ENCODE peak calls at places on chromosomes 4 and X, in eight cellular contexts. I, W, B, A, T, G, N and H are unnamed samples.

GRCh38 chr4:188168621-188169020 is 29.4 kb downstream of the TRIML1 start:
- DNase-seq in A (no peak), B (no peak), N (no peak), T (no peak), W (no peak), G (no peak), I (no peak), H (no peak)

GRCh38 chr4:176436500-176436973 is 116.8 kb downstream of the SPCS3 start:
- DNase-seq in W (no peak), T (no peak), A (no peak), I (peak), N (no peak), G (no peak), B (no peak), H (no peak)

GRCh38 chrX:71909956-71910355 is 689 bp upstream of the NHSL2 start:
- DNase-seq in B (peak), W (no peak), G (no peak), N (peak), I (no peak), A (peak), T (peak), H (peak)

GRCh38 chrX:118432799-118433198 is 62.8 kb upstream of the DOCK11 start:
- DNase-seq in N (no peak), T (no peak), W (no peak), I (no peak), B (no peak), G (no peak), A (no peak), H (no peak)

GRCh38 chrX:66863721-66864120 is 224.8 kb upstream of the EDA2R start:
- DNase-seq in G (no peak), B (no peak), T (no peak), A (no peak), N (no peak), W (peak), I (no peak), H (no peak)

GRCh38 chrX:9368262-9368661 is 96.6 kb upstream of the TBL1X start:
- DNase-seq in N (no peak), G (no peak), B (no peak), A (no peak), T (no peak), W (no peak), I (no peak), H (no peak)

GRCh38 chr4:1419708-1420107 is 13.5 kb upstream of the NKX1-1 start:
- DNase-seq in W (no peak), I (no peak), N (no peak), B (no peak), G (no peak), A (no peak), T (no peak), H (no peak)

GRCh38 chr4:27894951-27895350 is 1034.3 kb downstream of the STIM2 start:
- DNase-seq in N (no peak), I (no peak), W (no peak), B (no peak), G (no peak), T (no peak), A (no peak), H (no peak)

GRCh38 chr4:37685211-37685725 is 908 bp downstream of the RELL1 start:
- DNase-seq in I (no peak), W (no peak), B (no peak), N (no peak), G (no peak), A (no peak), T (peak), H (no peak)

GRCh38 chrX:9786839-9787635 is 808 bp downstream of the SHROOM2 start:
- DNase-seq in T (peak), N (peak), G (no peak), B (peak), W (no peak), I (no peak), A (no peak), H (no peak)

DNA sequence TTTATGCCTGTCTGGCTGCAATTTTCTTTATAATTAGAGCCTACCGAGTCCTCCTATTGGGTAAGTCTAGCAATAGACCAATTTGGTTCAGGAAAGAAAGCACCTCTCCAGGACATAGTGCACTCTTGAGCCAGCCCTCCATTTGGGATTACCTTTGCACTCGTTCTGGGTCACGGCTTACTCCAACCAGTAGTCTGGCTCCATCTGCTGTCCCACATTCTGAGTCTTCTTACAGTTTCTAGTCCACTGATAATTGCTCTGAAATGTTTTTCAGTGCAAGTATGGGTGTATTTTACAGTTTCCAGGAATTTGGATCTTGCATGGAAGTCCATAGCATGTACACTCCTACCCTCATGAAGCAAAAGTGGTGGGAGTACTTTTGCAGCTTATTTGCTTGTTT is 34.8 kb upstream of the USP51 start:
- DNase-seq in A (no peak), W (no peak), I (no peak), G (no peak), B (no peak), T (peak), N (no peak), H (no peak)
- TF ChIP-seq CTCF in A (no peak), W (no peak), I (no peak), G (no peak), B (peak), T (peak), N (no peak), H (no peak)

GRCh38 chr4:88818650-88819470 is 121.2 kb upstream of the NAP1L5 start:
- DNase-seq in A (no peak), I (peak), T (peak), N (peak), B (peak), W (peak), G (peak), H (no peak)
- TF ChIP-seq CTCF in A (peak), I (peak), T (peak), N (no peak), B (peak), W (peak), G (peak), H (peak)

DNA sequence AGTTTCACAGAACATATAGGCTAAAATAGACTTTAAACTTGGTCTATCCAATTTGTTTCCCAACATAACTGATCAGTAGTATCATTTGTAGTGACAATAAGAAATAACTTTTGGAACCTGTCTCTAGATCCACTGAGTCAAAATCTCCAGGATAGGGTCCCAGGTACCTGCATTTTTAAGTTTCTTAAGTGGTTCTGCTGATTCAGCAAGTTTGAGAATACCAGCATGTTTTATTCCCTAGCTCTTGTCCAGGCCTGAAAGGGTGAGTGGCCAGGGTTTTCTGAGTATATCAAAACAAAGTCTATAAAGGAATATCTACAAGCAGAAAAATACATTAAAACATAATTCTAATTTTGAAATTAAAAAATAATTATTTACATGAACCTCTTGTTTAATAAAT is 573.1 kb upstream of the POU3F4 start:
- DNase-seq in I (no peak), G (no peak), T (no peak), N (no peak), B (no peak), A (no peak), W (no peak), H (no peak)
- TF ChIP-seq CTCF in I (no peak), G (no peak), T (no peak), N (no peak), B (no peak), A (no peak), W (no peak), H (no peak)

GRCh38 chr4:139281212-139281611 is 1.2 kb upstream of the MGARP start:
- DNase-seq in I (peak), T (no peak), A (no peak), W (no peak), B (no peak), N (no peak), G (no peak), H (no peak)
- TF ChIP-seq CTCF in I (peak), T (peak), A (no peak), W (no peak), B (peak), N (peak), G (no peak), H (peak)